ENCODE peak calls at places on chromosomes 13 and 19, in eight cellular contexts. H is effector CD4-positive, alpha-beta T cell; D is left cardiac atrium; G is GF-D8; W is activated CD4-positive, alpha-beta memory T cell treated with anti-CD3 and anti-CD28 coated beads, Interleukin-2, amount 10 ng/mL, durations not matched to agents 7 days and 5 days; O is lower lobe of right lung; X is fibroblast of lung; Z is right cardiac atrium. U is an unnamed sample.

GRCh38 chr19:17424743-17425365 is 5.0 kb downstream of the MVB12A start:
- DNase-seq in H (no peak), D (peak), G (no peak), W (peak), O (no peak), X (peak), Z (peak), U (peak)

GRCh38 chr13:110555601-110556223 is 5.8 kb downstream of the RAB20 start:
- DNase-seq in H (no peak), D (no peak), G (peak), W (no peak), O (no peak), X (no peak), Z (no peak), U (no peak)

GRCh38 chr19:35013047-35013819 is 13.1 kb downstream of the GRAMD1A start:
- DNase-seq in H (peak), D (peak), G (no peak), W (peak), O (peak), X (peak), Z (peak), U (no peak)

GRCh38 chr13:63501702-63502101 is 2086.1 kb upstream of the PCDH20 start:
- DNase-seq in H (no peak), D (no peak), G (no peak), W (no peak), O (no peak), X (peak), Z (no peak), U (peak)

GRCh38 chr13:77239312-77239711 is 87.6 kb downstream of the MYCBP2 start:
- DNase-seq in H (no peak), D (no peak), G (no peak), W (no peak), O (no peak), X (peak), Z (no peak), U (no peak)

GRCh38 chr19:15091918-15092753 is 10.1 kb downstream of the OR1I1 start:
- DNase-seq in H (peak), D (no peak), G (no peak), W (peak), O (no peak), X (peak), Z (no peak), U (no peak)

GRCh38 chr13:31945202-31945978 is 86.2 kb upstream of the FRY start:
- DNase-seq in H (no peak), D (peak), G (no peak), W (no peak), O (peak), X (peak), Z (peak), U (peak)

GRCh38 chr13:57553932-57554331 is 77.6 kb upstream of the PCDH17 start:
- DNase-seq in H (no peak), D (no peak), G (no peak), W (no peak), O (no peak), X (no peak), Z (no peak), U (no peak)

GRCh38 chr13:30037766-30038165 is 187.3 kb upstream of the UBL3 start:
- DNase-seq in H (no peak), D (no peak), G (no peak), W (no peak), O (no peak), X (peak), Z (no peak), U (no peak)

GRCh38 chr19:43848821-43849220 is 21.7 kb downstream of the ZNF283 start:
- DNase-seq in H (no peak), D (no peak), G (no peak), W (no peak), O (no peak), X (no peak), Z (no peak), U (no peak)

GRCh38 chr13:45623516-45624090 is 8.1 kb upstream of the ERICH6B start:
- DNase-seq in H (no peak), D (no peak), G (no peak), W (no peak), O (no peak), X (no peak), Z (no peak), U (no peak)

GRCh38 chr13:101942038-101942437 is 459.8 kb downstream of the FGF14 start:
- DNase-seq in H (no peak), D (no peak), G (no peak), W (no peak), O (no peak), X (peak), Z (no peak), U (no peak)

GRCh38 chr19:42512743-42513304 is 15.5 kb downstream of the CEACAM1 start:
- DNase-seq in H (no peak), D (no peak), G (no peak), W (no peak), O (no peak), X (no peak), Z (no peak), U (no peak)

GRCh38 chr13:84413016-84413415 is 530.7 kb upstream of the SLITRK1 start:
- DNase-seq in H (no peak), D (no peak), G (no peak), W (no peak), O (no peak), X (peak), Z (no peak), U (no peak)

GRCh38 chr19:47190167-47190727 is 40.8 kb downstream of the BBC3 start:
- DNase-seq in H (peak), D (peak), G (no peak), W (peak), O (peak), X (peak), Z (peak), U (peak)

GRCh38 chr13:33403807-33404362 is 118.3 kb upstream of the STARD13 start:
- DNase-seq in H (no peak), D (no peak), G (no peak), W (no peak), O (no peak), X (no peak), Z (no peak), U (no peak)

GRCh38 chr19:45177817-45178261 is at the start of gene TRAPPC6A:
- DNase-seq in H (no peak), D (no peak), G (peak), W (no peak), O (no peak), X (peak), Z (no peak), U (peak)

GRCh38 chr19:57099199-57099661 is 20.6 kb upstream of the USP29 start:
- DNase-seq in H (peak), D (peak), G (no peak), W (peak), O (peak), X (peak), Z (peak), U (peak)

GRCh38 chr13:40515702-40516101 is 150.7 kb downstream of the FOXO1 start:
- DNase-seq in H (no peak), D (no peak), G (no peak), W (no peak), O (no peak), X (no peak), Z (no peak), U (no peak)

GRCh38 chr13:46206138-46206537 is 5.6 kb upstream of the LRRC63 start:
- DNase-seq in H (no peak), D (no peak), G (no peak), W (no peak), O (no peak), X (no peak), Z (no peak), U (no peak)

GRCh38 chr19:44857837-44858236 is 11.7 kb downstream of the NECTIN2 start:
- DNase-seq in H (no peak), D (no peak), G (no peak), W (no peak), O (no peak), X (no peak), Z (no peak), U (no peak)

GRCh38 chr13:30388401-30389283 is 33.7 kb upstream of the UBE2L5 start:
- DNase-seq in H (no peak), D (peak), G (peak), W (no peak), O (no peak), X (no peak), Z (peak), U (no peak)

GRCh38 chr13:94251801-94252200 is 227.7 kb downstream of the DCT start:
- DNase-seq in H (no peak), D (peak), G (no peak), W (no peak), O (no peak), X (peak), Z (peak), U (no peak)

GRCh38 chr19:32675720-32676185 is at the start of gene RGS9BP:
- DNase-seq in H (peak), D (peak), G (peak), W (peak), O (peak), X (peak), Z (peak), U (peak)

GRCh38 chr19:50361290-50362029 is 4.0 kb downstream of the NAPSA start:
- DNase-seq in H (no peak), D (no peak), G (no peak), W (peak), O (peak), X (no peak), Z (no peak), U (no peak)

GRCh38 chr13:76245216-76245615 is 609.1 kb downstream of the LMO7 start:
- DNase-seq in H (no peak), D (no peak), G (no peak), W (no peak), O (no peak), X (no peak), Z (no peak), U (no peak)

GRCh38 chr19:2164020-2164988 is 571 bp downstream of the DOT1L start:
- DNase-seq in H (no peak), D (no peak), G (no peak), W (peak), O (no peak), X (no peak), Z (no peak), U (no peak)

GRCh38 chr13:50511877-50512332 is 331.6 kb downstream of the DLEU7 start:
- DNase-seq in H (no peak), D (no peak), G (peak), W (no peak), O (no peak), X (no peak), Z (no peak), U (no peak)

GRCh38 chr19:38162632-38163031 is 61.4 kb downstream of the DPF1 start:
- DNase-seq in H (no peak), D (no peak), G (no peak), W (no peak), O (no peak), X (no peak), Z (no peak), U (no peak)

GRCh38 chr19:5913739-5914357 is at the start of gene CAPS:
- DNase-seq in H (no peak), D (peak), G (no peak), W (no peak), O (peak), X (peak), Z (peak), U (peak)

GRCh38 chr13:29507356-29507755 is 88.1 kb downstream of the SLC7A1 start:
- DNase-seq in H (no peak), D (no peak), G (no peak), W (no peak), O (no peak), X (no peak), Z (no peak), U (no peak)

GRCh38 chr19:34774857-34775256 is 1.8 kb upstream of the ZNF599 start:
- DNase-seq in H (no peak), D (no peak), G (no peak), W (no peak), O (no peak), X (no peak), Z (no peak), U (no peak)

GRCh38 chr19:43555185-43555770 is 20.0 kb downstream of the XRCC1 start:
- DNase-seq in H (peak), D (peak), G (peak), W (peak), O (peak), X (peak), Z (peak), U (peak)

GRCh38 chr19:7637374-7638256 is 705 bp downstream of the STXBP2 start:
- DNase-seq in H (no peak), D (peak), G (no peak), W (peak), O (peak), X (no peak), Z (peak), U (peak)